ENCODE peak calls at places on chromosomes 6 and 20, in seven cellular contexts. O, C, U, H, J, K and F are unnamed samples.
A peak's percentile ranks its signal among the peaks of the same experiment; 100 is the strongest.

GRCh38 chr6:6890400-6890858 is 217.3 kb upstream of the RREB1 start:
- DNase-seq in J (no peak), C (peak; percentile 76), O (peak; percentile 9), U (no peak), H (peak; percentile 8), K (no peak), F (no peak)

GRCh38 chr20:4835244-4836177 is 113.8 kb downstream of the PRND start:
- DNase-seq in K (no peak), O (no peak), C (peak; percentile 75), J (no peak), H (no peak), U (no peak), F (no peak)

GRCh38 chr6:84027340-84028183 is 6.0 kb upstream of the MRAP2 start:
- DNase-seq in O (no peak), H (peak; percentile 3), J (peak; percentile 92), U (peak; percentile 80), K (no peak), C (no peak), F (peak; percentile 93)

GRCh38 chr20:48222595-48223180 is 437.4 kb upstream of the SULF2 start:
- DNase-seq in U (no peak), J (no peak), O (no peak), H (no peak), C (no peak), K (no peak), F (no peak)

GRCh38 chr20:49112596-49113274 is 66.6 kb downstream of the CSE1L start:
- DNase-seq in O (peak; percentile 52), K (no peak), J (no peak), H (peak; percentile 59), C (no peak), U (no peak), F (no peak)

GRCh38 chr6:80217799-80218198 is 111.3 kb downstream of the BCKDHB start:
- DNase-seq in C (no peak), H (no peak), O (no peak), U (no peak), J (no peak), K (no peak), F (no peak)

GRCh38 chr6:5541751-5542432 is 280.6 kb downstream of the FARS2 start:
- DNase-seq in C (no peak), J (peak; percentile 90), U (peak; percentile 80), O (peak; percentile 55), K (no peak), H (peak; percentile 20), F (peak; percentile 11)

GRCh38 chr6:26092443-26092842 is 5.2 kb downstream of the HFE start:
- DNase-seq in J (no peak), H (no peak), C (no peak), U (no peak), O (no peak), K (no peak), F (no peak)

GRCh38 chr6:28789553-28790083 is 134.2 kb downstream of the TRIM27 start:
- DNase-seq in U (peak; percentile 76), K (no peak), O (peak; percentile 87), J (peak; percentile 64), H (peak; percentile 62), C (no peak), F (peak; percentile 66)

GRCh38 chr6:116389357-116389756 is 18.6 kb downstream of the DSE start:
- DNase-seq in J (no peak), C (no peak), K (no peak), U (no peak), O (no peak), H (no peak), F (no peak)

GRCh38 chr20:13113731-13114130 is 105.0 kb downstream of the SPTLC3 start:
- DNase-seq in K (no peak), J (no peak), H (no peak), C (no peak), U (no peak), O (no peak), F (no peak)

GRCh38 chr6:15941168-15941567 is 187.7 kb upstream of the MYLIP start:
- DNase-seq in O (no peak), H (no peak), C (no peak), J (no peak), K (no peak), U (no peak), F (no peak)

GRCh38 chr20:45268531-45268930 is 14.2 kb upstream of the SLPI start:
- DNase-seq in K (no peak), O (no peak), U (no peak), C (no peak), J (peak; percentile 31), H (no peak), F (no peak)

GRCh38 chr20:52060794-52061714 is 130.5 kb downstream of the ZFP64 start:
- DNase-seq in J (peak; percentile 23), K (no peak), H (peak; percentile 13), C (no peak), O (peak; percentile 59), U (no peak), F (peak; percentile 33)

GRCh38 chr20:973785-974194 is 28.3 kb downstream of the RSPO4 start:
- DNase-seq in J (peak; percentile 53), O (peak; percentile 58), H (peak; percentile 27), C (no peak), K (no peak), U (peak; percentile 30), F (peak; percentile 67)

GRCh38 chr6:98833101-98834059 is 994 bp upstream of the POU3F2 start:
- DNase-seq in H (no peak), K (peak; percentile 79), C (no peak), U (no peak), J (peak; percentile 33), O (peak; percentile 45), F (peak; percentile 14)

GRCh38 chr6:140661691-140662090 is 1287.2 kb upstream of the CITED2 start:
- DNase-seq in K (no peak), C (no peak), H (no peak), J (no peak), U (no peak), O (peak; percentile 40), F (no peak)

GRCh38 chr6:1912731-1913130 is 303.0 kb downstream of the FOXC1 start:
- DNase-seq in U (peak; percentile 45), C (no peak), O (no peak), J (no peak), H (no peak), K (no peak), F (no peak)

GRCh38 chr6:11043961-11044711 is at the start of gene ELOVL2:
- DNase-seq in O (peak; percentile 17), U (no peak), J (peak; percentile 48), K (no peak), C (peak; percentile 57), H (no peak), F (no peak)

GRCh38 chr6:129644567-129645015 is 65.4 kb downstream of the ARHGAP18 start:
- DNase-seq in J (no peak), U (peak; percentile 50), K (no peak), C (no peak), H (no peak), O (peak; percentile 76), F (peak; percentile 73)

GRCh38 chr6:69917834-69918233 is 51.5 kb downstream of the COL19A1 start:
- DNase-seq in C (peak; percentile 29), O (peak; percentile 94), K (no peak), J (peak; percentile 95), U (peak; percentile 94), H (peak; percentile 88), F (peak; percentile 55)

GRCh38 chr6:143540192-143540591 is 28.7 kb upstream of the FUCA2 start:
- DNase-seq in J (no peak), H (no peak), C (no peak), O (no peak), U (no peak), K (no peak), F (no peak)

GRCh38 chr6:5457036-5457435 is 195.7 kb downstream of the FARS2 start:
- DNase-seq in O (peak; percentile 25), J (peak; percentile 75), C (peak; percentile 89), K (no peak), U (peak; percentile 66), H (no peak), F (peak; percentile 91)

GRCh38 chr20:50911716-50912115 is 19.5 kb downstream of the ADNP start:
- DNase-seq in H (no peak), J (no peak), K (no peak), O (no peak), C (no peak), U (no peak), F (no peak)
- TF ChIP-seq CTCF in H (no peak), J (no peak), K (no peak), O (no peak), C (no peak), U (no peak), F (no peak)

GRCh38 chr6:75317503-75318206 is 33.1 kb upstream of the TMEM30A start:
- DNase-seq in U (no peak), C (no peak), K (no peak), H (peak; percentile 73), O (peak; percentile 60), J (no peak), F (no peak)
- TF ChIP-seq CTCF in U (no peak), C (no peak), K (no peak), H (no peak), O (no peak), J (no peak), F (no peak)

DNA sequence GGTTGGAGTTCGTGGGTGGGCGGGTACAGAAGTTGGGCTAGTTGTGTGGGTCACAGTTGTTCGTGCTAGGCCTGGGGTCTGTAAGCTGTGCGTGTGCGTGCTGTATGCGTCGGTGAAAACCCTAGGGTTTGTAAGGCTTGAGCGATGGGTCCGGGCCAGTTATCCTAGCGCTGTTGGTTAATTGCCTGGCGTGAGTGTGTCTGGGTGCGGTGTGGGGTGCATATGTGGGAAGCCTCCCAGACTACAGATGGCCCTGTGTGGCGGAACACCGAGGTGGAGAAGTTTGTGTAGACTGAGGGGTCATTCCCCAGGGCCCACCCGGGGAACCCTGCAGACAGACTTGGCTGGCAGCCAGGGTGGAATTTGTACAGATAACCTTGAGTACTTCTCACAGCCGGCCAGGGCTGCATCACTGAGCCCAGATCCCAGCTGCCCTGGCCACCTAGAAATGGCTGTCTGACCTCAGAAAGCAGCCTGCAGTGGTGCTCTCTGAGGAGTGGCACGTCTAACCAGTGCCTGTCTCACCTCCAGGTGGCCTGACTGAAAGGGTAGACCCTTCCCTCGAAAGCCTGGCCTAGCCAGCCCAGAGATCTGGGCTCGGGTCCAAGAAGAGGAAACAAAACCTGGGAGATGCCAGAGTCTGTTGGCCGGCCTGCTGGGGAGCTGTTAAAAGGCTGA is 1.8 kb downstream of the TGIF2 start:
- DNase-seq in C (peak; percentile 59), H (peak; percentile 35), J (peak; percentile 35), O (peak; percentile 42), U (peak; percentile 12), K (no peak), F (peak; percentile 86)
- TF ChIP-seq CTCF in C (no peak), H (peak; percentile 12), J (no peak), O (no peak), U (no peak), K (no peak), F (no peak)

GRCh38 chr20:17910828-17911294 is 57.7 kb downstream of the SNX5 start:
- DNase-seq in C (peak; percentile 67), O (peak; percentile 93), K (no peak), H (peak; percentile 89), J (peak; percentile 44), U (no peak), F (peak; percentile 66)
- TF ChIP-seq CTCF in C (no peak), O (peak; percentile 19), K (no peak), H (peak; percentile 32), J (no peak), U (no peak), F (no peak)

GRCh38 chr6:132669690-132670291 is 10.8 kb upstream of the TAAR1 start:
- DNase-seq in C (no peak), O (peak; percentile 67), J (peak; percentile 58), H (no peak), U (peak; percentile 21), K (no peak), F (peak; percentile 51)
- TF ChIP-seq CTCF in C (peak; percentile 39), O (peak; percentile 14), J (peak; percentile 42), H (peak; percentile 17), U (peak; percentile 44), K (peak; percentile 70), F (peak; percentile 54)